ENCODE peak calls at places on chromosomes 4 and X, in four cellular contexts. T is K562, M is A549, I is spleen. V is an unnamed sample.

GRCh38 chr4:89295415-89295927 is 12.1 kb downstream of the GPRIN3 start:
- DNase-seq in T (no peak), M (no peak), I (no peak), V (no peak)

GRCh38 chr4:180189639-180190038 is 2053.6 kb upstream of the TENM3 start:
- DNase-seq in T (no peak), M (no peak), I (no peak), V (no peak)

GRCh38 chrX:38669425-38669824 is 108.1 kb downstream of the TSPAN7 start:
- DNase-seq in T (no peak), M (no peak), I (no peak), V (no peak)

GRCh38 chr4:52864816-52865215 is 2.7 kb downstream of the RASL11B start:
- DNase-seq in T (no peak), M (no peak), I (no peak), V (peak)

GRCh38 chrX:110569506-110569905 is 210.9 kb downstream of the RTL9 start:
- DNase-seq in T (no peak), M (no peak), I (no peak), V (no peak)

GRCh38 chr4:42488114-42488513 is 90.8 kb downstream of the SHISA3 start:
- DNase-seq in T (no peak), M (no peak), I (no peak), V (no peak)

GRCh38 chr4:6343950-6344408 is 74.3 kb downstream of the WFS1 start:
- DNase-seq in T (peak), M (peak), I (peak), V (no peak)

GRCh38 chrX:45794323-45794994 is 593.8 kb upstream of the DIPK2B start:
- DNase-seq in T (no peak), M (no peak), I (no peak), V (no peak)

GRCh38 chr4:128812360-128812958 is 3.0 kb downstream of the JADE1 start:
- DNase-seq in T (peak), M (peak), I (no peak), V (peak)

GRCh38 chr4:85756938-85757337 is 282.0 kb downstream of the ARHGAP24 start:
- DNase-seq in T (peak), M (no peak), I (no peak), V (no peak)

GRCh38 chr4:3657917-3658913 is 108.0 kb upstream of the ADRA2C start:
- DNase-seq in T (no peak), M (no peak), I (no peak), V (peak)

GRCh38 chrX:139882299-139882698 is 50.6 kb downstream of the ATP11C start:
- DNase-seq in T (no peak), M (no peak), I (no peak), V (no peak)

GRCh38 chrX:154090731-154091130 is 6.8 kb downstream of the MECP2 start:
- DNase-seq in T (no peak), M (no peak), I (no peak), V (no peak)

DNA sequence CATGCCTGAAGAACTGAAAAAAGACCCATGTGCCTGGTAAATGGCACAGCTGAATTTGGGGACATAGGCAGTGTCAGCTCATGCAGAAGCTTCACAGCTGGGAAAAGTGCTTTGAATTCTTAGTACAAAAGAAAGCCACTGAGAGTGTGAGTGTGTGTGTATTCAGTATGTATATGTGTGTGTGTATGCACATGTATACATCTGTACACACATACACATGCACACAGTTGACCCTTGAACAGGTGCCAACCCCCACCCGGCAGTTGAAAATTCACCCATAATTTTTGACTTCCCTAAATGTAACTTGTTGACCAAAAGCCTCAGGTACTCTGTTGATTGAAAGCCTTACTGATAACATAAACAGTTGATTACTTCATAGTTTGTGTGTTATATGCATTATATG is 49.5 kb upstream of the ENPP6 start:
- DNase-seq in T (no peak), M (no peak), I (no peak), V (no peak)
- TF ChIP-seq POLR2A in T (no peak), M (no peak), I (no peak), V (no peak)

GRCh38 chr4:1490906-1491629 is 84.8 kb upstream of the NKX1-1 start:
- DNase-seq in T (no peak), M (no peak), I (no peak), V (no peak)

GRCh38 chr4:1491630-1492457 is 85.6 kb upstream of the NKX1-1 start:
- DNase-seq in T (no peak), M (no peak), I (no peak), V (no peak)

GRCh38 chr4:1489639-1489995 is 83.4 kb upstream of the NKX1-1 start:
- DNase-seq in T (no peak), M (no peak), I (no peak), V (no peak)

GRCh38 chr4:1488831-1489638 is 82.8 kb upstream of the NKX1-1 start:
- DNase-seq in T (no peak), M (no peak), I (no peak), V (no peak)

GRCh38 chr4:1490011-1490905 is 84.0 kb upstream of the NKX1-1 start:
- DNase-seq in T (no peak), M (no peak), I (no peak), V (no peak)
- H3K4me3 ChIP-seq in T (no peak), M (no peak), I (no peak), V (no peak)

DNA sequence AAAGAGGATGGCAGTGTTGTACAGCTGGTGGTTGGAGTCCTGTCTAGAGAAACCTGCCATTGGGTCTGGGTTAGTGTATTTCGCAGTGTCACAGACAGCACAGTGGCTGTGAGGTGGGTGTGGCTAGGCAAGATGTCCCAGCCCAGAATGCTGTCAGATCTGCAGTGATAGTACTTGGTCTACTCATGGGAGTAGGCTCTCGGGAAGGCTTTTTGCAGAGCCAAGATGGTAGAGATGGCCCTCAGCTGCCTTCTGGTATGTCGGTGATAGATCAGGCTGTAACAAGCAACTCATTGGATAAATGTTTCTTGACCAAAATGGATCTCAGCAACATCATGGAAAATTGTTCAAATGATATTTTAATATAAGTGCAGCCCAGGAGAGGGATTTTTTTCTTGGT is 84.3 kb upstream of the WDR1 start:
- DNase-seq in T (peak), M (no peak), I (no peak), V (no peak)
- TF ChIP-seq POLR2A in T (no peak), M (no peak), I (no peak), V (no peak)

GRCh38 chrX:138877746-138878145 is 166.2 kb upstream of the FGF13 start:
- DNase-seq in T (no peak), M (no peak), I (no peak), V (no peak)

GRCh38 chrX:138871739-138872138 is 160.2 kb upstream of the FGF13 start:
- DNase-seq in T (no peak), M (no peak), I (no peak), V (no peak)

GRCh38 chrX:138872537-138872936 is 161.0 kb upstream of the FGF13 start:
- DNase-seq in T (no peak), M (no peak), I (no peak), V (no peak)

GRCh38 chrX:138875472-138875871 is 164.0 kb upstream of the FGF13 start:
- DNase-seq in T (no peak), M (no peak), I (no peak), V (no peak)

GRCh38 chrX:138874271-138874670 is 162.8 kb upstream of the FGF13 start:
- DNase-seq in T (no peak), M (no peak), I (no peak), V (no peak)
- H3K4me3 ChIP-seq in T (no peak), M (no peak), I (no peak), V (no peak)

DNA sequence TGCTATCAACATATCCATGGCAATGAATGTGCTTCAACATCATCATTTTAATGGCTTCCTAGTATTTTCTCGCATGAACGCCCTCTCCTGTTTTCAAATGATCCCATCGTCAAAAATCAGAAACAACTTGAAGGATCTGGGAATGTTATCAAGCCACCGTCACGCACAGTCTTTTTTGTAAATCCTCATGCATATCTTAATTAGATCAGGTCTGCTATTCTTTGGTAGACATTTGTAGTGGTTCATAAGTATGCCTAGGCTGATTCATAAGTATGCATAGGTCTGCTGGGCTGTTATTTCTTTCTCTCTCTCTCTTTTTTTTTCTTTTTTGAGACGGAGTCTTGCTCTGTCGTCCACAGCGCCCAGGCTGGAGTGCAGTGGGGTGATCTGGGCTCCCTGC is 101.6 kb downstream of the CLNK start:
- DNase-seq in T (no peak), M (no peak), I (no peak), V (no peak)
- TF ChIP-seq POLR2A in T (no peak), M (no peak), I (no peak), V (no peak)

DNA sequence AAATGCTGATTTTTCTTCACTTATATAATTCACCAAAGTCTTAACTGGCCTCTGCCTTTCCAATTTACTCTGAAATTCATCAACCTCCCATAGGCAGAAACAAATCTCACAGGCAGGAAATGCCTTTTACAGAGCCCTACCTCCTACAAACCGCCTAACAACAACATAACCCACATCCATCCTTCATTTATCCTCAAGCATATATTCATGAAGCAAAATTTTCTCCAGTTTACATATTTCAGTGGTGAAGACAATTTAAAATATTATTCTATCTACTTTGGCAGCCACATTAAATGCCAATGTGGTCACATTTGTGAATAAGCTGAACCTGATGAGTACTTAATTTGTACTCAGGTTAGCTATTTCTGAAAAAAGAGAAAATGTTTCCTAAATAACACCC is 30.3 kb downstream of the SEPSECS start:
- DNase-seq in T (no peak), M (no peak), I (no peak), V (no peak)
- H3K4me3 ChIP-seq in T (no peak), M (no peak), I (no peak), V (no peak)